ENCODE peak calls at places on chromosomes 7 and 10, in six cellular contexts. One of them, this sample, is unnamed.

GRCh38 chr7:32244806-32245345 is 174.7 kb upstream of the PDE1C start:
- DNase-seq in RPMI8226: no peak
- DNase-seq in cardiac muscle cell: no peak
- DNase-seq in astrocyte: no peak
- DNase-seq in skeletal muscle cell: no peak
- DNase-seq in ELR: no peak
- DNase-seq in this sample: no peak

GRCh38 chr7:109842386-109842785 is 1248.5 kb upstream of the LRRN3 start:
- DNase-seq in RPMI8226: no peak
- DNase-seq in cardiac muscle cell: no peak
- DNase-seq in astrocyte: no peak
- DNase-seq in skeletal muscle cell: no peak
- DNase-seq in ELR: peak; percentile 10
- DNase-seq in this sample: no peak

GRCh38 chr7:139915864-139916716 is 87.0 kb downstream of the TBXAS1 start:
- DNase-seq in RPMI8226: peak; percentile 83
- DNase-seq in cardiac muscle cell: no peak
- DNase-seq in astrocyte: peak; percentile 99
- DNase-seq in skeletal muscle cell: peak; percentile 96
- DNase-seq in ELR: peak; percentile 97
- DNase-seq in this sample: peak; percentile 84

GRCh38 chr7:72069263-72069662 is 342.9 kb downstream of the CALN1 start:
- DNase-seq in RPMI8226: no peak
- DNase-seq in cardiac muscle cell: no peak
- DNase-seq in astrocyte: no peak
- DNase-seq in skeletal muscle cell: no peak
- DNase-seq in ELR: no peak
- DNase-seq in this sample: no peak

GRCh38 chr7:120947980-120948379 is 2.6 kb upstream of the ING3 start:
- DNase-seq in RPMI8226: no peak
- DNase-seq in cardiac muscle cell: no peak
- DNase-seq in astrocyte: no peak
- DNase-seq in skeletal muscle cell: no peak
- DNase-seq in ELR: no peak
- DNase-seq in this sample: no peak

GRCh38 chr10:118214751-118215150 is 127.4 kb downstream of the FAM204A start:
- DNase-seq in RPMI8226: no peak
- DNase-seq in cardiac muscle cell: no peak
- DNase-seq in astrocyte: no peak
- DNase-seq in skeletal muscle cell: no peak
- DNase-seq in ELR: no peak
- DNase-seq in this sample: no peak

GRCh38 chr7:44738031-44738730 is 10.5 kb upstream of the ZMIZ2 start:
- DNase-seq in RPMI8226: no peak
- DNase-seq in cardiac muscle cell: no peak
- DNase-seq in astrocyte: no peak
- DNase-seq in skeletal muscle cell: no peak
- DNase-seq in ELR: no peak
- DNase-seq in this sample: no peak

GRCh38 chr10:114303556-114303955 is 64.5 kb downstream of the VWA2 start:
- DNase-seq in RPMI8226: no peak
- DNase-seq in cardiac muscle cell: no peak
- DNase-seq in astrocyte: no peak
- DNase-seq in skeletal muscle cell: no peak
- DNase-seq in ELR: no peak
- DNase-seq in this sample: no peak

GRCh38 chr7:99629643-99630042 is 12.9 kb downstream of the ZSCAN25 start:
- DNase-seq in RPMI8226: no peak
- DNase-seq in cardiac muscle cell: no peak
- DNase-seq in astrocyte: no peak
- DNase-seq in skeletal muscle cell: no peak
- DNase-seq in ELR: no peak
- DNase-seq in this sample: no peak

GRCh38 chr10:119517235-119518141 is 25.0 kb downstream of the RGS10 start:
- DNase-seq in RPMI8226: no peak
- DNase-seq in cardiac muscle cell: no peak
- DNase-seq in astrocyte: peak; percentile 46
- DNase-seq in skeletal muscle cell: no peak
- DNase-seq in ELR: peak; percentile 87
- DNase-seq in this sample: no peak

GRCh38 chr10:79407811-79408795 is 37.3 kb downstream of the ZCCHC24 start:
- DNase-seq in RPMI8226: no peak
- DNase-seq in cardiac muscle cell: no peak
- DNase-seq in astrocyte: peak; percentile 44
- DNase-seq in skeletal muscle cell: no peak
- DNase-seq in ELR: no peak
- DNase-seq in this sample: no peak

GRCh38 chr7:80654887-80655340 is 16.5 kb downstream of the CD36 start:
- DNase-seq in RPMI8226: no peak
- DNase-seq in cardiac muscle cell: no peak
- DNase-seq in astrocyte: no peak
- DNase-seq in skeletal muscle cell: no peak
- DNase-seq in ELR: no peak
- DNase-seq in this sample: no peak

GRCh38 chr10:2508971-2509605 is 558.3 kb upstream of the PFKP start:
- DNase-seq in RPMI8226: no peak
- DNase-seq in cardiac muscle cell: no peak
- DNase-seq in astrocyte: peak; percentile 92
- DNase-seq in skeletal muscle cell: peak; percentile 31
- DNase-seq in ELR: peak; percentile 1
- DNase-seq in this sample: no peak

GRCh38 chr7:41911792-41912191 is 208.9 kb upstream of the INHBA start:
- DNase-seq in RPMI8226: no peak
- DNase-seq in cardiac muscle cell: no peak
- DNase-seq in astrocyte: peak; percentile 95
- DNase-seq in skeletal muscle cell: peak; percentile 62
- DNase-seq in ELR: peak; percentile 98
- DNase-seq in this sample: no peak

GRCh38 chr10:117755615-117756014 is 213.1 kb downstream of the EMX2 start:
- DNase-seq in RPMI8226: no peak
- DNase-seq in cardiac muscle cell: no peak
- DNase-seq in astrocyte: no peak
- DNase-seq in skeletal muscle cell: no peak
- DNase-seq in ELR: no peak
- DNase-seq in this sample: no peak

GRCh38 chr7:123674399-123675091 is 18.9 kb downstream of the LMOD2 start:
- DNase-seq in RPMI8226: no peak
- DNase-seq in cardiac muscle cell: no peak
- DNase-seq in astrocyte: peak; percentile 48
- DNase-seq in skeletal muscle cell: peak; percentile 14
- DNase-seq in ELR: no peak
- DNase-seq in this sample: no peak

GRCh38 chr10:15370741-15371701 is at the start of gene FAM171A1:
- DNase-seq in RPMI8226: peak; percentile 39
- DNase-seq in cardiac muscle cell: peak; percentile 89
- DNase-seq in astrocyte: peak; percentile 8
- DNase-seq in skeletal muscle cell: no peak
- DNase-seq in ELR: peak; percentile 70
- DNase-seq in this sample: no peak

GRCh38 chr10:123974406-123974805 is 82.8 kb upstream of the CPXM2 start:
- DNase-seq in RPMI8226: no peak
- DNase-seq in cardiac muscle cell: no peak
- DNase-seq in astrocyte: peak; percentile 36
- DNase-seq in skeletal muscle cell: no peak
- DNase-seq in ELR: peak; percentile 61
- DNase-seq in this sample: no peak

GRCh38 chr7:92576296-92576695 is 13.9 kb downstream of the FAM133B start:
- DNase-seq in RPMI8226: no peak
- DNase-seq in cardiac muscle cell: no peak
- DNase-seq in astrocyte: no peak
- DNase-seq in skeletal muscle cell: no peak
- DNase-seq in ELR: no peak
- DNase-seq in this sample: no peak

GRCh38 chr7:102065226-102065625 is 221.4 kb upstream of the SH2B2 start:
- DNase-seq in RPMI8226: no peak
- DNase-seq in cardiac muscle cell: no peak
- DNase-seq in astrocyte: no peak
- DNase-seq in skeletal muscle cell: no peak
- DNase-seq in ELR: no peak
- DNase-seq in this sample: no peak

GRCh38 chr10:21368728-21369425 is 156.6 kb downstream of the SKIDA1 start:
- DNase-seq in RPMI8226: no peak
- DNase-seq in cardiac muscle cell: peak; percentile 17
- DNase-seq in astrocyte: peak; percentile 21
- DNase-seq in skeletal muscle cell: no peak
- DNase-seq in ELR: no peak
- DNase-seq in this sample: no peak

GRCh38 chr7:91801331-91801983 is 79.0 kb downstream of the MTERF1 start:
- DNase-seq in RPMI8226: no peak
- DNase-seq in cardiac muscle cell: no peak
- DNase-seq in astrocyte: no peak
- DNase-seq in skeletal muscle cell: no peak
- DNase-seq in ELR: no peak
- DNase-seq in this sample: no peak

GRCh38 chr10:49205206-49205605 is 17.0 kb upstream of the TMEM273 start:
- DNase-seq in RPMI8226: no peak
- DNase-seq in cardiac muscle cell: no peak
- DNase-seq in astrocyte: no peak
- DNase-seq in skeletal muscle cell: no peak
- DNase-seq in ELR: no peak
- DNase-seq in this sample: no peak

GRCh38 chr10:79028056-79028430 is 40.7 kb upstream of the ZMIZ1 start:
- DNase-seq in RPMI8226: no peak
- DNase-seq in cardiac muscle cell: no peak
- DNase-seq in astrocyte: no peak
- DNase-seq in skeletal muscle cell: no peak
- DNase-seq in ELR: no peak
- DNase-seq in this sample: no peak

GRCh38 chr10:86592413-86592812 is 61.9 kb upstream of the OPN4 start:
- DNase-seq in RPMI8226: peak; percentile 4
- DNase-seq in cardiac muscle cell: peak; percentile 72
- DNase-seq in astrocyte: no peak
- DNase-seq in skeletal muscle cell: no peak
- DNase-seq in ELR: peak; percentile 13
- DNase-seq in this sample: no peak

GRCh38 chr7:18529213-18529612 is 33.7 kb downstream of the HDAC9 start:
- DNase-seq in RPMI8226: no peak
- DNase-seq in cardiac muscle cell: no peak
- DNase-seq in astrocyte: no peak
- DNase-seq in skeletal muscle cell: no peak
- DNase-seq in ELR: no peak
- DNase-seq in this sample: no peak

GRCh38 chr7:7416031-7416968 is 119.4 kb downstream of the COL28A1 start:
- DNase-seq in RPMI8226: peak; percentile 9
- DNase-seq in cardiac muscle cell: no peak
- DNase-seq in astrocyte: peak; percentile 67
- DNase-seq in skeletal muscle cell: no peak
- DNase-seq in ELR: no peak
- DNase-seq in this sample: no peak